ENCODE peak calls at places on chromosomes 13 and 19, in ten cellular contexts. Y is mucosa of descending colon, B is HTR-8/SVneo, Z is NCI-H2171 treated with DMSO at 0.1 percent for 48 hours, D is GM04504, A is COR-L47, R is posterior vena cava, L is GM12891, K is NCI-H1048, S is transverse colon. H is an unnamed sample.

GRCh38 chr19:18798384-18799352 is 7.6 kb upstream of the COMP start:
- DNase-seq in Z (no peak), K (no peak), S (peak), D (no peak), B (no peak), R (no peak), Y (peak), L (no peak), A (no peak), H (no peak)

GRCh38 chr19:52600639-52601024 is 30.5 kb downstream of the ZNF701 start:
- DNase-seq in K (no peak), A (no peak), Z (no peak), L (no peak), B (no peak), S (peak), D (no peak), R (no peak), Y (peak), H (no peak)

GRCh38 chr13:46738055-46738454 is 58.9 kb downstream of the ESD start:
- DNase-seq in A (no peak), Z (no peak), R (no peak), K (no peak), Y (no peak), S (no peak), D (no peak), B (no peak), L (no peak), H (peak)

GRCh38 chr19:42514449-42514848 is 13.8 kb downstream of the CEACAM1 start:
- DNase-seq in L (no peak), Y (no peak), R (no peak), S (no peak), B (no peak), Z (no peak), A (no peak), K (no peak), D (no peak), H (no peak)

GRCh38 chr13:35548790-35549189 is 72.3 kb upstream of the MAB21L1 start:
- DNase-seq in A (no peak), R (no peak), Y (no peak), B (no peak), L (no peak), S (no peak), D (no peak), Z (no peak), K (no peak), H (no peak)

GRCh38 chr19:2962018-2962670 is 15.2 kb upstream of the TLE6 start:
- DNase-seq in D (no peak), K (peak), L (peak), B (peak), S (peak), Y (no peak), A (peak), R (no peak), Z (peak), H (peak)

GRCh38 chr13:30796132-30796832 is 60.9 kb downstream of the ALOX5AP start:
- DNase-seq in B (peak), L (no peak), K (no peak), Z (no peak), A (no peak), S (no peak), Y (no peak), D (no peak), R (no peak), H (peak)

GRCh38 chr19:18021121-18021755 is 13.3 kb downstream of the ARRDC2 start:
- DNase-seq in K (no peak), D (peak), A (peak), Z (no peak), L (no peak), Y (peak), R (peak), B (peak), S (peak), H (peak)

GRCh38 chr13:44231786-44232516 is 141.7 kb upstream of the SERP2 start:
- DNase-seq in Y (peak), S (peak), K (no peak), R (no peak), D (peak), Z (no peak), L (no peak), B (peak), A (no peak), H (peak)

GRCh38 chr13:31394491-31394890 is 194.7 kb downstream of the B3GLCT start:
- DNase-seq in S (no peak), D (no peak), A (no peak), Y (no peak), B (no peak), L (no peak), K (no peak), R (no peak), Z (no peak), H (no peak)

GRCh38 chr13:95248953-95249352 is 52.3 kb downstream of the ABCC4 start:
- DNase-seq in L (no peak), D (no peak), Y (no peak), B (no peak), S (no peak), K (no peak), R (no peak), A (no peak), Z (no peak), H (no peak)

GRCh38 chr13:94454906-94455305 is 24.6 kb downstream of the DCT start:
- DNase-seq in A (no peak), K (no peak), L (no peak), Z (no peak), Y (no peak), R (no peak), B (no peak), D (no peak), S (no peak), H (peak)

GRCh38 chr19:2524840-2525723 is 49.2 kb downstream of the GADD45B start:
- DNase-seq in A (peak), Z (peak), B (no peak), R (peak), S (no peak), K (no peak), D (no peak), L (no peak), Y (no peak), H (peak)

GRCh38 chr13:20457670-20458069 is 68.0 kb downstream of the CRYL1 start:
- DNase-seq in D (no peak), L (no peak), Y (no peak), Z (no peak), R (no peak), A (no peak), K (no peak), S (no peak), B (no peak), H (no peak)

H was measured in cardiac fibroblast.